ENCODE peak calls at places on chromosomes 2 and 18, in seven cellular contexts. M, U, F, N, O, G and W are unnamed samples.

GRCh38 chr18:77167276-77167675 is 34.7 kb upstream of the MBP start:
- DNase-seq in M (no peak), U (no peak), F (no peak), N (no peak), O (no peak), G (no peak), W (no peak)

GRCh38 chr2:235808366-235808765 is 314.5 kb downstream of the AGAP1 start:
- DNase-seq in M (no peak), U (no peak), F (no peak), N (no peak), O (no peak), G (no peak), W (no peak)

GRCh38 chr2:128421861-128422311 is 103.2 kb upstream of the HS6ST1 start:
- DNase-seq in M (no peak), U (no peak), F (no peak), N (no peak), O (no peak), G (peak), W (no peak)

GRCh38 chr18:5967007-5967406 is 71.7 kb upstream of the TMEM200C start:
- DNase-seq in M (no peak), U (no peak), F (no peak), N (no peak), O (no peak), G (no peak), W (no peak)

GRCh38 chr2:74554821-74555531 is 456 bp downstream of the DOK1 start:
- DNase-seq in M (peak), U (peak), F (no peak), N (no peak), O (peak), G (no peak), W (no peak)

GRCh38 chr18:3554091-3554601 is 104.2 kb downstream of the TGIF1 start:
- DNase-seq in M (peak), U (no peak), F (no peak), N (no peak), O (peak), G (no peak), W (peak)

GRCh38 chr2:179098080-179098689 is 48.2 kb upstream of the CCDC141 start:
- DNase-seq in M (no peak), U (no peak), F (no peak), N (no peak), O (no peak), G (no peak), W (no peak)

GRCh38 chr2:19351499-19351898 is 6.9 kb downstream of the OSR1 start:
- DNase-seq in M (peak), U (no peak), F (no peak), N (no peak), O (no peak), G (no peak), W (no peak)

GRCh38 chr2:161814008-161814660 is 189.9 kb downstream of the SLC4A10 start:
- DNase-seq in M (no peak), U (no peak), F (no peak), N (no peak), O (no peak), G (no peak), W (no peak)

GRCh38 chr2:33363599-33364300 is 112.7 kb upstream of the RASGRP3 start:
- DNase-seq in M (no peak), U (no peak), F (no peak), N (no peak), O (peak), G (no peak), W (no peak)

GRCh38 chr18:63376493-63377053 is 9.6 kb upstream of the KDSR start:
- DNase-seq in M (no peak), U (no peak), F (no peak), N (no peak), O (peak), G (no peak), W (no peak)

GRCh38 chr2:105777506-105778343 is 33.0 kb downstream of the NCK2 start:
- DNase-seq in M (no peak), U (peak), F (no peak), N (no peak), O (no peak), G (no peak), W (no peak)
- H3K27ac ChIP-seq in M (no peak), U (peak), F (no peak), N (no peak), O (no peak), G (no peak), W (no peak)

GRCh38 chr2:197195591-197195990 is 115.0 kb downstream of the ANKRD44 start:
- DNase-seq in M (no peak), U (no peak), F (no peak), N (no peak), O (no peak), G (no peak), W (no peak)
- H3K27ac ChIP-seq in M (no peak), U (peak), F (no peak), N (peak), O (no peak), G (no peak), W (no peak)

GRCh38 chr2:231462729-231463465 is 1.4 kb downstream of the NCL start:
- DNase-seq in M (no peak), U (no peak), F (no peak), N (no peak), O (no peak), G (no peak), W (no peak)
- H3K27ac ChIP-seq in M (peak), U (peak), F (peak), N (peak), O (no peak), G (no peak), W (no peak)

DNA sequence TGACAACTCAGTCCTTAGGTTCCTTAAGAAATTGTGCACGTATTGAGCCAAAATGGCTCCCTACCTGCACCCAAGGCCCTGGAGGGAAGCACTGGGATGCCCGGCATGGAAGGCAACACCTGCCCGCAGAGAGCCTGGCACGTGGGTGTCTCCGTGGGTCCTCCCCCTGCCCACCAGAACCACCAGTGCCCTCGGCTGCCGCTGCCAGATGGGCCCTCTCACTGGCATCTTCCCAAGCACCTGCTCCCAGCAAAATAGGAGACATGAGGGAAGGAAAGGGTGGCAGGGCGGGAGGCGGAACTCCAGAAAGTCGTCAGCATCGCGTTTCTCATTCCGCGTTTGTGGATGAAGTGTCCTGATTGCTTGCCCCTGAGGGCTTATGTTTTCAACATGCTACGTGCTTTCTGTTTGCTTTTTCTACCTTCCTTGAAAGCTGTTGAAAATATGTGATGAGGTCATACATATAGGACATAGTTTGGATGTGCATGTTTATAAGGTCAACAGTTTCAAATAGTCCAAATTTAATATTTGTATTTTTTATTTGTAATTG is 8.8 kb upstream of the SNTG2 start:
- DNase-seq in M (no peak), U (no peak), F (no peak), N (no peak), O (no peak), G (no peak), W (no peak)
- H3K27ac ChIP-seq in M (no peak), U (no peak), F (no peak), N (no peak), O (no peak), G (no peak), W (no peak)

GRCh38 chr2:64727013-64727767 is 73.5 kb upstream of the SERTAD2 start:
- DNase-seq in M (no peak), U (peak), F (no peak), N (no peak), O (no peak), G (no peak), W (no peak)
- H3K27ac ChIP-seq in M (no peak), U (peak), F (no peak), N (peak), O (no peak), G (no peak), W (no peak)

GRCh38 chr2:204468689-204469429 is 76.4 kb upstream of the PARD3B start:
- DNase-seq in M (no peak), U (no peak), F (no peak), N (no peak), O (peak), G (no peak), W (no peak)
- H3K27ac ChIP-seq in M (no peak), U (no peak), F (no peak), N (no peak), O (no peak), G (no peak), W (no peak)

GRCh38 chr2:218003265-218003950 is 613 bp upstream of the TNS1 start:
- DNase-seq in M (no peak), U (no peak), F (no peak), N (no peak), O (peak), G (no peak), W (no peak)
- H3K27ac ChIP-seq in M (no peak), U (no peak), F (peak), N (peak), O (no peak), G (no peak), W (no peak)

DNA sequence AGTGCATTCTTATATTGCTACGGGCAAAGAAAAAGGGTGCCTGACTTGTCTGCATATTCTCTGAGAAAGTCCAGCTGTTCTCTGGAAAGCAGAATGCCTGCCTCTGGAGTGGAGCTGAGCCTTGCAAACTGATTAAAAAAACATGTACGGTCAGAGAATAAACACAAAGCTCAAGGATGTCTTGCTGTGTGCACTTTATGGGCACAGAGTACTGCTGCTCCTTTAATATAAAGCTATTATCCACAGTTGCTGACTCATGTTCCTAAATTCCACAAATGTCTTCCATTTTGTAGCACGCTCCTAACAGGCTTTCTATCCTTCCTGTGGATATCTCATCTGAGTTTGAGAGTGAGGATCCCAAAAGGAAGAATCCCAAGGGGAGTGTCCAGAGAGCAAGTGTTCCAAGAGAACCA is 229.0 kb downstream of the MREG start:
- DNase-seq in M (no peak), U (no peak), F (no peak), N (no peak), O (peak), G (no peak), W (no peak)
- H3K27ac ChIP-seq in M (no peak), U (no peak), F (peak), N (no peak), O (no peak), G (no peak), W (no peak)